ENCODE peak calls at places on chromosomes 2 and 18, in seven cellular contexts. V is mesendoderm; B is A549; P is stimulated activated CD8-positive, alpha-beta memory T cell treated with anti-CD3 and anti-CD28 coated beads, Interleukin-2, amount 100 ng/mL, for 48 hours; E is OCI-M1; I is Ammon's horn; C is heart right ventricle. Q is an unnamed sample.

GRCh38 chr2:10985260-10985659 is 73.5 kb downstream of the KCNF1 start:
- DNase-seq in E (no peak), I (no peak), B (no peak), C (no peak), V (no peak), P (no peak), Q (no peak)

GRCh38 chr2:96151595-96152300 is 6.5 kb upstream of the DUSP2 start:
- DNase-seq in B (no peak), C (no peak), E (no peak), I (no peak), P (no peak), V (no peak), Q (no peak)

GRCh38 chr2:88692187-88692586 is 714 bp downstream of the RPIA start:
- DNase-seq in I (no peak), C (peak), B (peak), P (peak), E (peak), V (peak), Q (peak)

GRCh38 chr2:54950811-54951210 is 99.4 kb downstream of the RTN4 start:
- DNase-seq in P (no peak), C (no peak), E (no peak), B (no peak), V (no peak), I (no peak), Q (no peak)

GRCh38 chr18:36610716-36611115 is 218.1 kb downstream of the TPGS2 start:
- DNase-seq in I (no peak), C (no peak), B (no peak), E (no peak), V (peak), P (no peak), Q (no peak)

GRCh38 chr2:11129598-11130449 is 25.4 kb upstream of the SLC66A3 start:
- DNase-seq in I (no peak), C (peak), P (peak), B (peak), V (peak), E (peak), Q (peak)

GRCh38 chr2:213678437-213679218 is 394.4 kb downstream of the SPAG16 start:
- DNase-seq in V (no peak), C (no peak), B (no peak), P (no peak), I (no peak), E (no peak), Q (no peak)

GRCh38 chr2:217960351-217960750 is 42.4 kb downstream of the TNS1 start:
- DNase-seq in E (no peak), V (no peak), P (no peak), B (no peak), C (no peak), I (no peak), Q (no peak)

GRCh38 chr2:204566439-204566838 is 21.2 kb downstream of the PARD3B start:
- DNase-seq in E (no peak), V (no peak), C (no peak), B (no peak), I (no peak), P (no peak), Q (no peak)

GRCh38 chr2:239558661-239559060 is 157.8 kb upstream of the HDAC4 start:
- DNase-seq in V (no peak), E (no peak), C (no peak), P (no peak), I (no peak), B (no peak), Q (no peak)

GRCh38 chr18:47283476-47283875 is 32.0 kb upstream of the SKOR2 start:
- DNase-seq in P (no peak), C (no peak), B (peak), I (no peak), E (peak), V (peak), Q (no peak)

GRCh38 chr18:9293948-9294347 is 40.6 kb upstream of the TWSG1 start:
- DNase-seq in C (no peak), B (no peak), E (no peak), I (no peak), V (no peak), P (no peak), Q (no peak)

GRCh38 chr18:59228361-59228760 is 8.4 kb downstream of the GRP start:
- DNase-seq in C (no peak), V (no peak), E (no peak), B (no peak), I (no peak), P (no peak), Q (no peak)

GRCh38 chr18:68494802-68495560 is 219.9 kb downstream of the TMX3 start:
- DNase-seq in B (no peak), E (peak), C (no peak), I (no peak), V (peak), P (no peak), Q (no peak)

GRCh38 chr2:68849579-68850030 is 21.6 kb downstream of the BMP10 start:
- DNase-seq in C (no peak), E (peak), B (peak), V (no peak), P (no peak), I (no peak), Q (no peak)

GRCh38 chr2:227378371-227378782 is 729 bp downstream of the TM4SF20 start:
- DNase-seq in V (no peak), C (no peak), P (no peak), B (peak), E (no peak), I (no peak), Q (no peak)

GRCh38 chr2:44952143-44952805 is 10.8 kb downstream of the SIX3 start:
- DNase-seq in I (peak), V (peak), E (peak), P (no peak), C (no peak), B (peak), Q (peak)

GRCh38 chr2:164722604-164723338 is 101.5 kb upstream of the GRB14 start:
- DNase-seq in P (no peak), B (no peak), I (no peak), V (no peak), C (no peak), E (no peak), Q (no peak)

GRCh38 chr2:221569342-221570278 is 2.5 kb downstream of the EPHA4 start:
- DNase-seq in P (no peak), I (no peak), V (peak), B (no peak), E (no peak), C (no peak), Q (no peak)

GRCh38 chr2:235836416-235837042 is 331.7 kb downstream of the GBX2 start:
- DNase-seq in B (no peak), I (no peak), P (no peak), V (peak), E (no peak), C (no peak), Q (no peak)

GRCh38 chr18:78883501-78883900 is 96.1 kb upstream of the SALL3 start:
- DNase-seq in E (no peak), P (no peak), V (no peak), B (no peak), C (no peak), I (no peak), Q (no peak)

GRCh38 chr2:238415036-238415764 is 11.5 kb upstream of the ASB1 start:
- DNase-seq in V (peak), B (no peak), E (no peak), I (no peak), P (no peak), C (no peak), Q (no peak)

GRCh38 chr2:219247678-219248642 is 2.7 kb downstream of the STK16 start:
- DNase-seq in B (peak), C (no peak), E (no peak), P (no peak), V (peak), I (no peak), Q (peak)

GRCh38 chr2:240428245-240428644 is 7.2 kb upstream of the GPC1 start:
- DNase-seq in C (no peak), P (no peak), V (no peak), B (no peak), I (no peak), E (no peak), Q (no peak)

GRCh38 chr2:208025037-208025813 is at the start of gene PLEKHM3:
- DNase-seq in C (peak), P (peak), I (peak), E (peak), V (peak), B (peak), Q (peak)

GRCh38 chr18:48932822-48933510 is 17.8 kb downstream of the SMAD7 start:
- DNase-seq in P (no peak), C (no peak), V (no peak), E (peak), I (no peak), B (no peak), Q (peak)

GRCh38 chr2:10287766-10288165 is 14.9 kb upstream of the HPCAL1 start:
- DNase-seq in B (no peak), C (no peak), P (no peak), I (no peak), E (no peak), V (no peak), Q (no peak)

GRCh38 chr2:154697422-154698237 is 865 bp upstream of the KCNJ3 start:
- DNase-seq in E (no peak), I (peak), V (peak), P (no peak), C (peak), B (no peak), Q (no peak)

GRCh38 chr2:1541812-1542211 is 128.5 kb downstream of the TPO start:
- DNase-seq in I (no peak), E (no peak), C (no peak), B (no peak), P (no peak), V (peak), Q (no peak)

GRCh38 chr2:170814551-170815245 is 2.0 kb upstream of the GAD1 start:
- DNase-seq in I (no peak), V (peak), E (no peak), B (no peak), P (no peak), C (no peak), Q (no peak)

GRCh38 chr2:149125031-149125725 is 86.7 kb downstream of the LYPD6B start:
- DNase-seq in P (no peak), I (no peak), V (peak), E (no peak), B (no peak), C (no peak), Q (no peak)

GRCh38 chr18:27785815-27786537 is 391.0 kb downstream of the CDH2 start:
- DNase-seq in P (no peak), B (no peak), E (no peak), I (no peak), C (no peak), V (no peak), Q (no peak)